ENCODE peak calls at places on chromosomes 5 and 9, in five cellular contexts. One of them, this sample, is unnamed.

GRCh38 chr5:148446591-148446990 is 62.8 kb downstream of the FBXO38 start:
- DNase-seq in gastrocnemius medialis: no peak
- DNase-seq in adrenal gland: no peak
- DNase-seq in IMR-90: no peak
- DNase-seq in lower lobe of right lung: no peak
- DNase-seq in this sample: no peak

GRCh38 chr9:123081824-123082223 is 48.4 kb downstream of the GPR21 start:
- DNase-seq in gastrocnemius medialis: no peak
- DNase-seq in adrenal gland: no peak
- DNase-seq in IMR-90: peak
- DNase-seq in lower lobe of right lung: no peak
- DNase-seq in this sample: no peak

GRCh38 chr9:100294806-100295205 is 57.9 kb downstream of the TEX10 start:
- DNase-seq in gastrocnemius medialis: no peak
- DNase-seq in adrenal gland: no peak
- DNase-seq in IMR-90: no peak
- DNase-seq in lower lobe of right lung: no peak
- DNase-seq in this sample: no peak

GRCh38 chr5:67355135-67355729 is 158.6 kb upstream of the CD180 start:
- DNase-seq in gastrocnemius medialis: no peak
- DNase-seq in adrenal gland: no peak
- DNase-seq in IMR-90: no peak
- DNase-seq in lower lobe of right lung: no peak
- DNase-seq in this sample: no peak

GRCh38 chr9:127679506-127679905 is 27.3 kb upstream of the CFAP157 start:
- DNase-seq in gastrocnemius medialis: no peak
- DNase-seq in adrenal gland: no peak
- DNase-seq in IMR-90: no peak
- DNase-seq in lower lobe of right lung: no peak
- DNase-seq in this sample: no peak

GRCh38 chr9:137381501-137382443 is 41.2 kb downstream of the EXD3 start:
- DNase-seq in gastrocnemius medialis: no peak
- DNase-seq in adrenal gland: peak
- DNase-seq in IMR-90: no peak
- DNase-seq in lower lobe of right lung: peak
- DNase-seq in this sample: peak

GRCh38 chr9:71793386-71794105 is 25.2 kb upstream of the CEMIP2 start:
- DNase-seq in gastrocnemius medialis: no peak
- DNase-seq in adrenal gland: no peak
- DNase-seq in IMR-90: peak
- DNase-seq in lower lobe of right lung: no peak
- DNase-seq in this sample: no peak

GRCh38 chr5:109249126-109249525 is 160.6 kb downstream of the PJA2 start:
- DNase-seq in gastrocnemius medialis: no peak
- DNase-seq in adrenal gland: no peak
- DNase-seq in IMR-90: no peak
- DNase-seq in lower lobe of right lung: no peak
- DNase-seq in this sample: no peak

GRCh38 chr5:177351392-177352329 is at the start of gene LMAN2:
- DNase-seq in gastrocnemius medialis: peak
- DNase-seq in adrenal gland: peak
- DNase-seq in IMR-90: peak
- DNase-seq in lower lobe of right lung: peak
- DNase-seq in this sample: peak

GRCh38 chr5:97355775-97356174 is 172.7 kb upstream of the RIOK2 start:
- DNase-seq in gastrocnemius medialis: no peak
- DNase-seq in adrenal gland: no peak
- DNase-seq in IMR-90: no peak
- DNase-seq in lower lobe of right lung: no peak
- DNase-seq in this sample: no peak
- H3K4me3 ChIP-seq in gastrocnemius medialis: no peak
- H3K4me3 ChIP-seq in adrenal gland: no peak
- H3K4me3 ChIP-seq in IMR-90: no peak
- H3K4me3 ChIP-seq in lower lobe of right lung: no peak
- H3K4me3 ChIP-seq in this sample: no peak

GRCh38 chr5:173016621-173017046 is 33.1 kb downstream of the ATP6V0E1 start:
- DNase-seq in gastrocnemius medialis: peak
- DNase-seq in adrenal gland: peak
- DNase-seq in IMR-90: peak
- DNase-seq in lower lobe of right lung: no peak
- DNase-seq in this sample: no peak

GRCh38 chr5:173018352-173018751 is 34.8 kb downstream of the ATP6V0E1 start:
- DNase-seq in gastrocnemius medialis: no peak
- DNase-seq in adrenal gland: no peak
- DNase-seq in IMR-90: no peak
- DNase-seq in lower lobe of right lung: no peak
- DNase-seq in this sample: no peak

GRCh38 chr5:173020154-173020581 is 36.0 kb upstream of the CREBRF start:
- DNase-seq in gastrocnemius medialis: no peak
- DNase-seq in adrenal gland: no peak
- DNase-seq in IMR-90: no peak
- DNase-seq in lower lobe of right lung: no peak
- DNase-seq in this sample: no peak

GRCh38 chr5:173012882-173013281 is 29.3 kb downstream of the ATP6V0E1 start:
- DNase-seq in gastrocnemius medialis: no peak
- DNase-seq in adrenal gland: peak
- DNase-seq in IMR-90: no peak
- DNase-seq in lower lobe of right lung: peak
- DNase-seq in this sample: peak

DNA sequence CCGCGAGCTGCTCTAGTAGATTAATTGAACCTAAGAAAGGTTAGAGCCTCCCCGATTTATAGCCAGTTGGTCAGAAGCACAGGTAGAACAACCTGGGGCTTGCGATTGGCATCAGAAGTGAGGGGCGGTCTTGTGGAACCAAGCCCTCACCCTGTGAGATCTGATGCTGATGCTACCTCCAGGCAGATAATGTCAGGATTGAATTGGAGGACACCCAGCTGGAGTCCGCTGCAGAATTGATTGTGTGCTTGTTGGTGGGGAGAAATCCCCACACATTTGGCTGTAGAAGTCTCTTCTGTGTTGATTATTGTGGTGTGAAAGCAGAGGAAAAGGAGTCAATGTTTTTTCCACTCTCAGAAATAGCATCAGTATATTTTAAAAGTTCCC is 32.5 kb downstream of the ATP6V0E1 start:
- DNase-seq in gastrocnemius medialis: no peak
- DNase-seq in adrenal gland: no peak
- DNase-seq in IMR-90: no peak
- DNase-seq in lower lobe of right lung: no peak
- DNase-seq in this sample: no peak
- H3K27ac ChIP-seq in gastrocnemius medialis: peak
- H3K27ac ChIP-seq in adrenal gland: peak
- H3K27ac ChIP-seq in IMR-90: no peak
- H3K27ac ChIP-seq in lower lobe of right lung: peak
- H3K27ac ChIP-seq in this sample: peak

GRCh38 chr9:95666785-95667155 is 150.0 kb upstream of the PTCH1 start:
- DNase-seq in gastrocnemius medialis: no peak
- DNase-seq in adrenal gland: no peak
- DNase-seq in IMR-90: no peak
- DNase-seq in lower lobe of right lung: no peak
- DNase-seq in this sample: no peak

GRCh38 chr9:95669253-95669652 is 152.5 kb upstream of the PTCH1 start:
- DNase-seq in gastrocnemius medialis: no peak
- DNase-seq in adrenal gland: no peak
- DNase-seq in IMR-90: no peak
- DNase-seq in lower lobe of right lung: no peak
- DNase-seq in this sample: no peak

GRCh38 chr9:95670122-95670521 is 153.4 kb upstream of the PTCH1 start:
- DNase-seq in gastrocnemius medialis: no peak
- DNase-seq in adrenal gland: no peak
- DNase-seq in IMR-90: no peak
- DNase-seq in lower lobe of right lung: no peak
- DNase-seq in this sample: no peak

GRCh38 chr9:95667789-95668188 is 151.0 kb upstream of the PTCH1 start:
- DNase-seq in gastrocnemius medialis: no peak
- DNase-seq in adrenal gland: no peak
- DNase-seq in IMR-90: no peak
- DNase-seq in lower lobe of right lung: no peak
- DNase-seq in this sample: no peak

DNA sequence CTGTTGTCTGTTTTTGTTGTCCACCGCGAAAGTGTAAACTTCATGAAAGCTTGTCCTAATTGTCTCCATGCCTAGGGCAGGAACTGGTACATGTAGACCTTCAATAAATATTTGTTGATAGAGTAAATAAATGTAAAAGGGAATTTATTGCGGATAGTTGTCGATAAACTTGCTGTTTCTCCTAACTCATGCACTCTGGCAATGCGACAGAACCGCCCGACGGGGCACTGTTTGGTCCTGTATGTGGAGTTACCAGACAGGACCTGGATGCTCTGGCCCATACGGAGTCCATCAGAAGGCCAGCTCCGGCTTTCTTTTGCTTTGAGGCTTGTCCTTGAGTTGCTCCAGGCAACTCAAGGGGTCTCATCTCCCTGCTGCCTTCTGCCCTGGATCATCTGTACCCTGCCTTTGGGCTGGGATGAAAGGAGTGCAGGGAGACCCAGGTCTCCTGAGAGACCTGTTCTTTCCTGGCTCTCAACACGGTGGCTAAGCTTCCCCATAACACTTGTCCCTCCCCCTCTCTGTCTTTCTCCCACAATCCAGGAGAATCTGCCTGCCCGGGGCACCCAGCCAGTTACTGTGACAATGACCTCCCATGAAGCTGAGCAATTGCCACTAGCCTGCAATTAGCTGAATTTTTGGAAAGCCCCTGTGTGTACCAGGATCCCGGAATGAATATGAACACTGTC is 149.5 kb upstream of the PTCH1 start:
- DNase-seq in gastrocnemius medialis: no peak
- DNase-seq in adrenal gland: no peak
- DNase-seq in IMR-90: no peak
- DNase-seq in lower lobe of right lung: no peak
- DNase-seq in this sample: no peak
- TF ChIP-seq CTCF in gastrocnemius medialis: no peak
- TF ChIP-seq CTCF in adrenal gland: no peak
- TF ChIP-seq CTCF in IMR-90: no peak
- TF ChIP-seq CTCF in lower lobe of right lung: no peak
- TF ChIP-seq CTCF in this sample: no peak

GRCh38 chr9:133274236-133275104 is 531 bp downstream of the ABO start:
- DNase-seq in gastrocnemius medialis: no peak
- DNase-seq in adrenal gland: no peak
- DNase-seq in IMR-90: no peak
- DNase-seq in lower lobe of right lung: no peak
- DNase-seq in this sample: no peak

GRCh38 chr9:133277467-133277866 is 2.5 kb upstream of the ABO start:
- DNase-seq in gastrocnemius medialis: no peak
- DNase-seq in adrenal gland: no peak
- DNase-seq in IMR-90: no peak
- DNase-seq in lower lobe of right lung: no peak
- DNase-seq in this sample: no peak

GRCh38 chr9:133275105-133276000 is at the start of gene ABO:
- DNase-seq in gastrocnemius medialis: no peak
- DNase-seq in adrenal gland: peak
- DNase-seq in IMR-90: no peak
- DNase-seq in lower lobe of right lung: no peak
- DNase-seq in this sample: no peak

GRCh38 chr9:133276923-133277322 is 1.9 kb upstream of the ABO start:
- DNase-seq in gastrocnemius medialis: no peak
- DNase-seq in adrenal gland: no peak
- DNase-seq in IMR-90: no peak
- DNase-seq in lower lobe of right lung: no peak
- DNase-seq in this sample: no peak

DNA sequence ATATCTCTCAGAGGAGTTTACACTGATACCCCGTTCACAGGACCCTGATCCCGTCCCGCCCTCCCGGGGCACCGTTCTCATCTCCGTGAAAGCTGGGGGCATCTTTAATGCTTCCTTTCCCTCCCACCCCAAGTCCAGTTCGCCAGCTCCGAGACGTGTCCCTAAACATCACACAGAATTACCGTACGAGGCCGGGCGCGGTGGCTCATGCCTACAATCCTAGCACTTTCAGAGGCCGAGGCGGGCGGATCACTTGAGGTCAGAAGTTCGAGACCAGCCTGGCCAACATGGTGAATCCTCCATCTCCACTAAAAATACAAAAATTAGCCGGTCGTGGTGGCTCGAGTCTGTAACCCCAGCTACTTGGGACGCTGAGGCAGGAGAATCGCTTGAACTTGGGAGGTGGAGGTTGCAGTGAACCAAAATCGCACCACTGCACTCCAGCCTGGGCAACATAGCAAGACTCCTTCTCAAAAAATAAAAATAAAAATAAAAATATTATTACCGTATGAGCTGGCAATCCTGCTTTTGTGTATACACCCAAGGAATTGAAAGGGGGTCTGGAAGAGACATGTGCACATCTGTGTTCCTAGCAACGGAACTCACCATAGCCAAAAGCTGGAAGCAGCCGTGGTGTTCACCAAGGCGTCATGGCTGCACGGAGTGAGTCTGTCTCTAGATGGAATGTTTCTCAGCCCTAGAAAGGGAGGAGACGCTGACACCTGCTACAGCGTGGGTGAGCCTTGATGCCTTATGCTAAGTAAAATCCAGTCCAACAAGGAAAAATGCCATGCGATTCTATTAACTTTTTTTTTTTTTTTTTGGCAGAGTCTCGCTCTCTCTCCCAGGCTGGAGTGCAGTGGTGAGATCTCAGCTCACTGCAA is 1.2 kb upstream of the ABO start:
- DNase-seq in gastrocnemius medialis: no peak
- DNase-seq in adrenal gland: no peak
- DNase-seq in IMR-90: no peak
- DNase-seq in lower lobe of right lung: no peak
- DNase-seq in this sample: no peak
- H3K4me3 ChIP-seq in gastrocnemius medialis: peak
- H3K4me3 ChIP-seq in adrenal gland: peak
- H3K4me3 ChIP-seq in IMR-90: no peak
- H3K4me3 ChIP-seq in lower lobe of right lung: peak
- H3K4me3 ChIP-seq in this sample: peak

GRCh38 chr5:1041225-1042186 is 32.9 kb downstream of the NKD2 start:
- DNase-seq in gastrocnemius medialis: no peak
- DNase-seq in adrenal gland: no peak
- DNase-seq in IMR-90: no peak
- DNase-seq in lower lobe of right lung: no peak
- DNase-seq in this sample: no peak

GRCh38 chr5:1039706-1040260 is 31.2 kb downstream of the NKD2 start:
- DNase-seq in gastrocnemius medialis: no peak
- DNase-seq in adrenal gland: no peak
- DNase-seq in IMR-90: no peak
- DNase-seq in lower lobe of right lung: peak
- DNase-seq in this sample: peak

GRCh38 chr5:1038417-1039209 is 30.0 kb downstream of the NKD2 start:
- DNase-seq in gastrocnemius medialis: no peak
- DNase-seq in adrenal gland: no peak
- DNase-seq in IMR-90: no peak
- DNase-seq in lower lobe of right lung: peak
- DNase-seq in this sample: peak

GRCh38 chr5:1039210-1039548 is 30.6 kb downstream of the NKD2 start:
- DNase-seq in gastrocnemius medialis: no peak
- DNase-seq in adrenal gland: no peak
- DNase-seq in IMR-90: no peak
- DNase-seq in lower lobe of right lung: peak
- DNase-seq in this sample: peak

GRCh38 chr5:1040571-1040970 is 32.0 kb downstream of the NKD2 start:
- DNase-seq in gastrocnemius medialis: no peak
- DNase-seq in adrenal gland: no peak
- DNase-seq in IMR-90: no peak
- DNase-seq in lower lobe of right lung: peak
- DNase-seq in this sample: peak
- H3K27ac ChIP-seq in gastrocnemius medialis: no peak
- H3K27ac ChIP-seq in adrenal gland: no peak
- H3K27ac ChIP-seq in IMR-90: no peak
- H3K27ac ChIP-seq in lower lobe of right lung: no peak
- H3K27ac ChIP-seq in this sample: no peak

This sample was measured in left lung.